ENCODE peak calls at places on chromosomes 13 and 19, in eight cellular contexts. B is iris pigment epithelial cell, I is caudate nucleus, H is fibroblast of mammary gland, K is thyroid gland, F is neural progenitor cell, O is heart left ventricle, U is cardiac muscle cell. E is an unnamed sample.

GRCh38 chr19:18789883-18790565 is 1.1 kb downstream of the COMP start:
- DNase-seq in F (peak; percentile 87), H (peak; percentile 21), B (peak; percentile 22), I (no peak), U (peak; percentile 32), O (no peak), K (peak; percentile 33), E (peak; percentile 73)

GRCh38 chr19:34904846-34905527 is 21.7 kb upstream of the ZNF30 start:
- DNase-seq in B (no peak), U (peak; percentile 0), F (peak; percentile 48), O (no peak), I (no peak), H (no peak), K (no peak), E (no peak)

GRCh38 chr13:86446311-86446710 is 647.1 kb upstream of the SLITRK6 start:
- DNase-seq in U (no peak), B (peak; percentile 60), K (no peak), H (peak; percentile 23), F (peak; percentile 33), I (no peak), O (no peak), E (no peak)

GRCh38 chr19:1026189-1027019 is at the start of gene CNN2:
- DNase-seq in K (peak; percentile 86), H (peak; percentile 54), O (peak; percentile 91), F (peak; percentile 94), U (peak; percentile 95), B (peak; percentile 78), I (no peak), E (peak; percentile 80)

GRCh38 chr19:4589579-4590410 is 30.3 kb upstream of the SEMA6B start:
- DNase-seq in I (no peak), B (no peak), H (no peak), O (peak; percentile 67), K (no peak), F (peak; percentile 34), U (peak; percentile 87), E (no peak)

GRCh38 chr13:24670927-24671326 is 9.3 kb upstream of the ATP12A start:
- DNase-seq in B (peak; percentile 9), H (no peak), F (peak; percentile 77), I (no peak), O (no peak), K (no peak), U (peak; percentile 28), E (no peak)

GRCh38 chr13:113001251-113002140 is 32.5 kb downstream of the MCF2L start:
- DNase-seq in O (peak; percentile 64), I (no peak), H (no peak), K (peak; percentile 85), B (peak; percentile 16), F (peak; percentile 84), U (peak; percentile 91), E (no peak)

GRCh38 chr13:34025746-34026145 is 207.8 kb downstream of the RFC3 start:
- DNase-seq in U (no peak), K (no peak), O (no peak), F (no peak), B (peak; percentile 42), H (peak; percentile 69), I (no peak), E (no peak)

GRCh38 chr19:10027158-10027997 is 14.1 kb downstream of the RDH8 start:
- DNase-seq in F (peak; percentile 97), I (peak; percentile 40), B (peak; percentile 90), H (peak; percentile 90), K (peak; percentile 96), U (peak; percentile 96), O (peak; percentile 98), E (peak; percentile 84)

GRCh38 chr19:50638576-50638975 is 1.1 kb downstream of the SYT3 start:
- DNase-seq in B (no peak), I (no peak), O (no peak), K (no peak), F (no peak), H (no peak), U (no peak), E (no peak)

E was measured in B cell.